ENCODE peak calls at places on chromosomes 1 and 21, in nine cellular contexts. Q is lower lobe of right lung; E is lung; S is HCT116; M is gastrocnemius medialis; D is adrenal gland; Z is transverse colon; O is CD4-positive, alpha-beta T cell; K is keratinocyte. P is an unnamed sample. For H3K9me3, the result is how much of the 10 kb centered on the place peaks cover.

GRCh38 chr21:42279888-42280287 is 35.3 kb downstream of the TFF3 start:
- DNase-seq in Q (no peak), E (no peak), S (no peak), M (no peak), D (no peak), Z (no peak), O (no peak), K (no peak), P (no peak)

GRCh38 chr1:222009105-222009730 is 267.3 kb upstream of the DUSP10 start:
- DNase-seq in Q (no peak), E (no peak), S (no peak), M (no peak), D (no peak), Z (no peak), O (peak), K (no peak), P (no peak)

GRCh38 chr1:184113251-184113650 is 61.7 kb downstream of the TSEN15 start:
- DNase-seq in Q (no peak), E (no peak), S (no peak), M (no peak), D (no peak), Z (no peak), O (no peak), K (no peak), P (no peak)

GRCh38 chr21:41901782-41902181 is 22.6 kb upstream of the PRDM15 start:
- DNase-seq in Q (no peak), E (no peak), S (no peak), M (no peak), D (no peak), Z (no peak), O (no peak), K (no peak), P (no peak)

GRCh38 chr1:27539901-27540861 is 50.2 kb upstream of the WASF2 start:
- DNase-seq in Q (no peak), E (no peak), S (peak), M (peak), D (peak), Z (peak), O (no peak), K (peak), P (no peak)

GRCh38 chr1:117646007-117646913 is 40.4 kb downstream of the TENT5C start:
- DNase-seq in Q (no peak), E (no peak), S (no peak), M (peak), D (no peak), Z (no peak), O (no peak), K (no peak), P (peak)

GRCh38 chr1:205535096-205535495 is 30.6 kb downstream of the CDK18 start:
- DNase-seq in Q (no peak), E (no peak), S (no peak), M (no peak), D (no peak), Z (peak), O (no peak), K (no peak), P (peak)

GRCh38 chr1:200415693-200416593 is 6.1 kb upstream of the ZNF281 start:
- DNase-seq in Q (no peak), E (peak), S (peak), M (peak), D (peak), Z (peak), O (no peak), K (peak), P (peak)

GRCh38 chr1:85573348-85573747 is 7.2 kb upstream of the CCN1 start:
- DNase-seq in Q (no peak), E (no peak), S (no peak), M (no peak), D (no peak), Z (no peak), O (no peak), K (no peak), P (no peak)

GRCh38 chr1:184753608-184754478 is 815 bp downstream of the EDEM3 start:
- DNase-seq in Q (peak), E (no peak), S (no peak), M (peak), D (peak), Z (peak), O (peak), K (no peak), P (peak)

GRCh38 chr21:31557956-31558838 is 101.3 kb upstream of the SOD1 start:
- DNase-seq in Q (no peak), E (no peak), S (no peak), M (no peak), D (no peak), Z (peak), O (peak), K (no peak), P (peak)

GRCh38 chr1:197671140-197671539 is 104.1 kb downstream of the DENND1B start:
- DNase-seq in Q (no peak), E (no peak), S (no peak), M (no peak), D (no peak), Z (no peak), O (no peak), K (no peak), P (no peak)

GRCh38 chr1:27671964-27672749 is at the start of gene IFI6:
- DNase-seq in Q (peak), E (peak), S (peak), M (peak), D (peak), Z (peak), O (peak), K (no peak), P (peak)

GRCh38 chr1:214002060-214002459 is 14.3 kb downstream of the PROX1 start:
- DNase-seq in Q (no peak), E (no peak), S (no peak), M (no peak), D (no peak), Z (no peak), O (no peak), K (no peak), P (no peak)

GRCh38 chr1:94846286-94846685 is 26.1 kb downstream of the SLC44A3 start:
- DNase-seq in Q (no peak), E (no peak), S (no peak), M (no peak), D (no peak), Z (no peak), O (no peak), K (no peak), P (no peak)

GRCh38 chr1:227560393-227560792 is 3.0 kb upstream of the ZNF678 start:
- DNase-seq in Q (no peak), E (no peak), S (no peak), M (no peak), D (no peak), Z (no peak), O (no peak), K (no peak), P (peak)

GRCh38 chr1:199774433-199775089 is 252.9 kb upstream of the NR5A2 start:
- DNase-seq in Q (no peak), E (no peak), S (no peak), M (no peak), D (no peak), Z (peak), O (no peak), K (peak), P (no peak)

GRCh38 chr1:167489581-167490340 is 28.6 kb downstream of the CD247 start:
- DNase-seq in Q (no peak), E (no peak), S (no peak), M (no peak), D (no peak), Z (no peak), O (peak), K (no peak), P (no peak)

GRCh38 chr1:228149341-228150020 is at the start of gene GJC2:
- DNase-seq in Q (peak), E (no peak), S (no peak), M (peak), D (peak), Z (peak), O (no peak), K (no peak), P (peak)

GRCh38 chr1:61436016-61436415 is 288.9 kb downstream of the TM2D1 start:
- DNase-seq in Q (no peak), E (no peak), S (no peak), M (no peak), D (no peak), Z (no peak), O (no peak), K (no peak), P (no peak)

GRCh38 chr1:11045428-11046269 is 1.4 kb downstream of the MASP2 start:
- DNase-seq in Q (peak), E (no peak), S (no peak), M (no peak), D (no peak), Z (no peak), O (no peak), K (no peak), P (no peak)

GRCh38 chr1:18107671-18108312 is at the start of gene IGSF21:
- DNase-seq in Q (no peak), E (no peak), S (no peak), M (no peak), D (no peak), Z (no peak), O (no peak), K (no peak), P (no peak)

GRCh38 chr1:70140894-70141293 is 64.5 kb downstream of the LRRC40 start:
- DNase-seq in Q (no peak), E (no peak), S (no peak), M (no peak), D (no peak), Z (no peak), O (no peak), K (no peak), P (no peak)

GRCh38 chr1:8816831-8817412 is 518 bp downstream of the RERE start:
- DNase-seq in Q (peak), E (no peak), S (no peak), M (peak), D (peak), Z (peak), O (peak), K (no peak), P (peak)

GRCh38 chr1:54125671-54126070 is 27.1 kb downstream of the CDCP2 start:
- DNase-seq in Q (no peak), E (no peak), S (no peak), M (peak), D (peak), Z (peak), O (no peak), K (no peak), P (peak)

GRCh38 chr1:165861911-165862310 is 34.5 kb downstream of the UCK2 start:
- DNase-seq in Q (no peak), E (no peak), S (no peak), M (no peak), D (no peak), Z (no peak), O (no peak), K (no peak), P (no peak)

DNA sequence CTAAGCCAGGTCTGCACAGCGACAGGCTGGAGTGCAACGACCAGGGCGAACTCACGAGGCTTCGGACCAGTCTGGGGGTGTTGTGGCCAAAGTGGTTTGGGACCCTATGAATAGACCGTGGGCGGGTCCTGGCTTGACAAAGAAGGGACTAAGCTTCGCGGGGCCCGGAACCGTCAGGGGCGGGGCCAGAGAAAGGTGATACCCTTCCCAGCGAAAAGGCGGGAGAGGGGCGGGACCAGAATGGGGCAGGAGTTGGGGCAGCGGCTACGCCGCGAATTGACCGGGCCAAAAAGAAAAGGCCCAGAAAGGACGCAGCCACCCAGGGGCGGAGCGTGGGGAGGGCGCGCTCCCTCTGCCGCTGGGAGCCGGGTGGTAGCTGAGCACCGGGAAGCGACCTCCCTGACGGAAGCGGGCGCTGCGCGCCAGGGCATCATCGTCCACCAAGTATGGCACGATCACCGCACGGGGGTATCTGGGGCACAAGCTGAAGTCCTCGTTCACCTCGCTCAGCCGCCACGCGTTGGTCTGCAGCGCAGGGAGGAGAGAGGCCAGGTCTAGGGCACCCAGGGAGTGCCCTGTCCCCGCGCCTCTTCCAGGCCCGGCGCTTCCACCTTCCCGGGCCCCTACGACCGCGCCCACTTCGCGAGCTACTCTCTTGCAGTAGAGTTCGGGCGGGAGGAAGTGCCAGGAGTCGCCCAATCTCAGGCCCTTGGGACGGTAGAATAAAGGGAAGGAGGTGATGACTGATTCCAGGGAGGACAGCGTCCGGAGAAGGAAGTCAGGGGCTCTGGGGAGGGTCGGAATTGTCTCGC is 6.7 kb upstream of the FAM167B start:
- DNase-seq in Q (peak), E (peak), S (peak), M (peak), D (peak), Z (peak), O (no peak), K (no peak), P (peak)
- TF ChIP-seq CTCF in Q (peak), E (peak), S (peak), M (no peak), D (no peak), Z (no peak), O (peak), K (no peak), P (peak)

DNA sequence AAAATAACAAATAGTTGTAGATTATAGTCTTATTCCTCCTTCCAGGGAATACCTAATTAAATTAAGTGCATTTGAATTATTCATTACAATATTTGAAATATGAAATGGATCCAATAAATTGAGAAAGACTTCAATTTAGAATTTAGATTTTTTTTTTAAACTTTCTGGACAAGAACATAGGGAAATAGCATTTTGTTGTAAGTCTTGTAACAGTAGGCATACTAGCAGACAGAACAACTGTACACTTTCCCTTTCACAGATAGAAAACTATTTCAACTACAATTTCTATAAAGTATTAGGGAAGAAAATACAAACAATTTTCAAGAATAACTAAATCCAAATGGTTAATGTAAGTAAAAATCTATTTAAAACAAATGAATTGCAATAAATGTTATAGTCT is 577.5 kb downstream of the USP25 start:
- DNase-seq in Q (no peak), E (no peak), S (no peak), M (no peak), D (no peak), Z (no peak), O (no peak), K (no peak), P (no peak)
- H3K27ac ChIP-seq in Q (no peak), E (no peak), S (no peak), M (peak), D (peak), Z (no peak), O (no peak), K (no peak), P (peak)

DNA sequence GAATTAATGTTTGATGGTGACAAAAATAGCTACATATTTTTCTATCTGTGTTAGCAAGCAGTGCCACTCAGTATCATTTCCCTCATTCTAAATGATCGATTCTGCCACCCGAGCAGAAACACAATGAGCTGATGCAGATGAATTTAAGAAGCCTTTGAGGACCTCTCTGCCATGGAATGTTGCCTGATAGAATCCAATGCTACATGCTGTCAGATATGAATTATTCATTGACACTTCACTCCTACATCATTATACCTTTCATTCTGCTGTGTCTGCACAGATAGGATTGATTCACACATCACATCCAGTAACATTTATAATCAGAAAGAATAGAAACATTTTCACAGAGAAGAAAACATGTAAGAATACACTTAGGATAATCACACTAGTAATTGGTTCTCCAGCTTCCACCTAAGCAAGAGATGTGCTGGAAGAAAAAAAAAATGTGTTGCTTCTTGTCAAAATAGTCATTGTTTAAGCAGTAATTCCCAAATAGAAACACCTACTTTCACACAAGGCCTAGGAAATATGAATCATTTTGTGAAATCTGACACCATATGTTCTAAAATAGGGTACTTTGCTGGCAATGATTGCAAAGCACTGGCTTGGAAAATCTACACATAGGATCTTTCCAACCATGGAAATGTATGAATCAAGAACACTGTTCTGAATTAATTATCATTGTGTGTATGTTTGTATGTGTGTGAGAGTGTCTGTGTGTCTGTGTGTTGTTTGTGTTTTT is 110.1 kb downstream of the GRIK1 start:
- DNase-seq in Q (no peak), E (no peak), S (no peak), M (no peak), D (no peak), Z (no peak), O (no peak), K (no peak), P (no peak)
- H3K9me3 ChIP-seq in Q (under half), E (under half), S (under half), M (under half), D (under half), Z (under half), O (under half), K (under half), P (under half)

DNA sequence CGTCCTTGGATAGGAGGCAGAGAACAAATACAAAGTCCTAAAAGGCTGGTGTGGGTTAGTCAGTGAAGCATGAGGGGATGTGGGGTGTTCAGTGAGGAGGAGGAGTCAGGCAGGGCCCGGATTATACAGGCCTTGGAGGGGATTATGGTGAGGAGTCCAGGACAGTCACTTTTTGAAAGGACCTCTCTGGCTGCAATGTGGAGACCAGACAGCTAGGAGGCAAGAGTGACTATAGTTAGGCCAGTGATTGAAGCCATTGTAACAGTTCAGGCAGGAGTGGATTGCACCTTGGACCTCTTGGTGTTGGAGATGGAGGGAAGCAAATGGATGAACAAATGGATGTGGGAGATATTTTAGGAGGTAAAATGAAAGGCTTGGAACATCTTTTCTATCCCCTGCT is 115.8 kb downstream of the C1orf94 start:
- DNase-seq in Q (no peak), E (no peak), S (no peak), M (no peak), D (no peak), Z (no peak), O (no peak), K (no peak), P (no peak)
- TF ChIP-seq CTCF in Q (no peak), E (no peak), S (no peak), M (no peak), D (no peak), Z (no peak), O (no peak), K (peak), P (no peak)

GRCh38 chr1:36517415-36517814 is 34.7 kb upstream of the CSF3R start:
- DNase-seq in Q (no peak), E (no peak), S (no peak), M (no peak), D (no peak), Z (no peak), O (no peak), K (no peak), P (no peak)
- H3K27ac ChIP-seq in Q (no peak), E (no peak), S (no peak), M (no peak), D (no peak), Z (no peak), O (no peak), K (no peak), P (no peak)

GRCh38 chr21:45584786-45585185 is 42.5 kb upstream of the SLC19A1 start:
- DNase-seq in Q (peak), E (no peak), S (no peak), M (no peak), D (no peak), Z (no peak), O (no peak), K (no peak), P (no peak)
- H3K9me3 ChIP-seq in Q (under half), E (under half), S (under half), M (under half), D (under half), Z (under half), O (under half), K (under half), P (under half)

DNA sequence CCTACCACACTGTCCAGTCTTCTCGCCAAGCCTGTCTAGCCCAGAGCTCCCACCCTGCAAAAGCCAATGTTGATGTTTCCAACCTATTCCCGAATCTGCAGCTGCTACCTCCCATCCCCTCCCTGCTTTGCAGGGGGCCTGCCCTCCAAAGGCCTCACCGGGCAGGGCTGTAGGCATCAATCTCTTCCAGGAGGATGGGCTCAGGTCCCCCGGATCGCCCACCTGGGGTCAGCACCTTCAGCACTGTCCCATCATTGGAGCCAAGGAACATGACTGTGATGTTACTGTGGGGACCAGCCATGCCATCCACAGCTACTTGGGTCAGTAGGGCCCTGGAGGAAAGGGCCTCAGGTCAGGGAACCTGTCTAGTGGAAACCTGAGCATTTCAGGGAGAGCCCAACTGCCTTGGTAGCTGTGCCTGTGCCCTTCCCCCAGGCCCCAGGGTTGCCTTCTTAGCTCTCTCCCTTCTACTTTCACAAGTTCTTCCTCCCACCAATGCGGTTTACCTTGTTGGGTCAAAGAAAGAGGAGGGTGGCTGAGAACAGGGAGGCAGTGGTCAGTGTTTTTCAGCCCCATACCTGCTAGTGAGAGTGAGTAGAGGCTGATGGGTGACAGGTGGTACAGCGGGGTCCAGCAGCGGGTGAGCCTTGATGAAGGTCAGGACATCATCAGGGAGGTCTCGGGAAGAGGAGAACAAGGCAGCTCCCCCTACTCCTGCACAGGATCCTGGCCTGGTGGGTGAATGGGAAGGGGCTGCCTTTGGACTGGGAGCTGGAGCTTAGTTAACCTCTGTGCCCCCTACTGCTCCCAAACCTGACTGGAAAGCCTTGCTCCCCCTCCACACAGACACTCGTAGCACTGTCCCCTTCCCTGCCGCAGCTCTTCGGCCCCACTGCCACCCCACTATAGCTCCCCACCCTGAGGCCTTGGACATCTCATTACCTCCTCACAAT is 10.7 kb downstream of the SEMA6C start:
- DNase-seq in Q (no peak), E (no peak), S (no peak), M (peak), D (no peak), Z (no peak), O (no peak), K (no peak), P (no peak)
- TF ChIP-seq CTCF in Q (no peak), E (no peak), S (no peak), M (no peak), D (no peak), Z (no peak), O (no peak), K (no peak), P (no peak)